ENCODE peak calls at places on chromosomes 16 and 17, in six cellular contexts. X is uterus, L is IMR-90, D is testis, Y is tibial nerve, F is adrenal gland. H is an unnamed sample.

GRCh38 chr16:4733747-4734062 is 366 bp downstream of the ANKS3 start:
- DNase-seq in L (no peak), X (no peak), D (no peak), F (peak; percentile 63), Y (no peak), H (no peak)

GRCh38 chr17:32909787-32910369 is 18.1 kb upstream of the TMEM98 start:
- DNase-seq in D (peak; percentile 88), X (peak; percentile 78), L (peak; percentile 84), F (peak; percentile 95), Y (peak; percentile 61), H (peak; percentile 80)

GRCh38 chr16:52705192-52705591 is 158.2 kb upstream of the TOX3 start:
- DNase-seq in D (no peak), L (no peak), X (no peak), F (no peak), Y (no peak), H (no peak)

GRCh38 chr17:59634632-59635561 is 15.2 kb downstream of the CLTC start:
- DNase-seq in L (no peak), X (no peak), D (no peak), Y (no peak), F (no peak), H (no peak)

GRCh38 chr17:5209396-5209795 is 17.7 kb upstream of the ZNF594 start:
- DNase-seq in D (no peak), Y (no peak), L (peak; percentile 75), X (no peak), F (no peak), H (no peak)

GRCh38 chr17:4667166-4667565 is 25.7 kb upstream of the ALOX15 start:
- DNase-seq in X (no peak), Y (no peak), F (no peak), L (no peak), D (no peak), H (no peak)

GRCh38 chr16:68528686-68529379 is 10.3 kb upstream of the ZFP90 start:
- DNase-seq in D (peak; percentile 91), L (peak; percentile 64), Y (peak; percentile 73), X (peak; percentile 85), F (peak; percentile 94), H (peak; percentile 81)

GRCh38 chr16:14545346-14545884 is 84.6 kb downstream of the PARN start:
- DNase-seq in Y (no peak), X (no peak), D (no peak), F (no peak), L (no peak), H (no peak)

GRCh38 chr17:11135819-11136218 is 105.2 kb upstream of the SHISA6 start:
- DNase-seq in L (no peak), X (no peak), Y (no peak), F (no peak), D (no peak), H (no peak)

GRCh38 chr17:46020023-46020735 is 21.1 kb downstream of the STH start:
- DNase-seq in D (no peak), L (no peak), F (peak; percentile 67), X (no peak), Y (no peak), H (peak; percentile 15)

GRCh38 chr17:74454197-74455024 is 12.0 kb upstream of the CD300A start:
- DNase-seq in X (peak; percentile 90), Y (no peak), D (no peak), F (peak; percentile 95), L (peak; percentile 29), H (no peak)

GRCh38 chr17:6453279-6454024 is 9.2 kb downstream of the PIMREG start:
- DNase-seq in D (no peak), L (no peak), X (no peak), F (no peak), Y (no peak), H (no peak)

GRCh38 chr17:80882926-80883685 is 108.5 kb upstream of the CHMP6 start:
- DNase-seq in D (no peak), X (no peak), L (no peak), Y (no peak), F (no peak), H (no peak)

GRCh38 chr16:5175263-5175662 is 77.7 kb upstream of the EEF2KMT start:
- DNase-seq in L (no peak), D (no peak), X (no peak), F (no peak), Y (no peak), H (no peak)

GRCh38 chr16:8655184-8655717 is 19.2 kb upstream of the ABAT start:
- DNase-seq in L (peak; percentile 35), D (no peak), F (peak; percentile 68), Y (no peak), X (no peak), H (no peak)

GRCh38 chr17:63106050-63106449 is 140.0 kb downstream of the TANC2 start:
- DNase-seq in F (no peak), Y (no peak), X (no peak), D (no peak), L (no peak), H (no peak)

GRCh38 chr17:78946631-78947030 is 21.4 kb upstream of the TIMP2 start:
- DNase-seq in X (no peak), D (no peak), F (no peak), L (no peak), Y (no peak), H (no peak)

GRCh38 chr16:82824408-82824807 is 197.6 kb downstream of the CDH13 start:
- DNase-seq in F (no peak), X (no peak), L (no peak), Y (no peak), D (no peak), H (no peak)

GRCh38 chr17:74957935-74958549 is 14.5 kb downstream of the HID1 start:
- DNase-seq in D (peak; percentile 85), F (peak; percentile 89), L (peak; percentile 28), Y (peak; percentile 58), X (peak; percentile 68), H (peak; percentile 83)

GRCh38 chr17:14352139-14352538 is 51.3 kb downstream of the HS3ST3B1 start:
- DNase-seq in F (no peak), X (no peak), D (no peak), Y (no peak), L (no peak), H (no peak)

GRCh38 chr17:76789235-76789788 is 51.4 kb downstream of the MFSD11 start:
- DNase-seq in F (no peak), D (no peak), Y (no peak), X (no peak), L (no peak), H (no peak)

GRCh38 chr17:47717845-47718621 is 15.0 kb upstream of the TBX21 start:
- DNase-seq in D (no peak), L (no peak), X (no peak), Y (no peak), F (no peak), H (no peak)
- H3K27me3 ChIP-seq in D (no peaks in the 10 kb centered on the region), L (peaks cover 92% of the 10 kb centered on the region), X (peaks cover 3% of the 10 kb centered on the region), Y (no peaks in the 10 kb centered on the region), F (peaks cover 25% of the 10 kb centered on the region), H (no peaks in the 10 kb centered on the region)

GRCh38 chr17:50027639-50028206 is 28.2 kb upstream of the ITGA3 start:
- DNase-seq in D (no peak), X (peak; percentile 79), F (peak; percentile 91), Y (no peak), L (peak; percentile 96), H (peak; percentile 71)
- TF ChIP-seq POLR2A in D (no peak), X (no peak), F (no peak), Y (no peak), L (no peak), H (no peak)

DNA sequence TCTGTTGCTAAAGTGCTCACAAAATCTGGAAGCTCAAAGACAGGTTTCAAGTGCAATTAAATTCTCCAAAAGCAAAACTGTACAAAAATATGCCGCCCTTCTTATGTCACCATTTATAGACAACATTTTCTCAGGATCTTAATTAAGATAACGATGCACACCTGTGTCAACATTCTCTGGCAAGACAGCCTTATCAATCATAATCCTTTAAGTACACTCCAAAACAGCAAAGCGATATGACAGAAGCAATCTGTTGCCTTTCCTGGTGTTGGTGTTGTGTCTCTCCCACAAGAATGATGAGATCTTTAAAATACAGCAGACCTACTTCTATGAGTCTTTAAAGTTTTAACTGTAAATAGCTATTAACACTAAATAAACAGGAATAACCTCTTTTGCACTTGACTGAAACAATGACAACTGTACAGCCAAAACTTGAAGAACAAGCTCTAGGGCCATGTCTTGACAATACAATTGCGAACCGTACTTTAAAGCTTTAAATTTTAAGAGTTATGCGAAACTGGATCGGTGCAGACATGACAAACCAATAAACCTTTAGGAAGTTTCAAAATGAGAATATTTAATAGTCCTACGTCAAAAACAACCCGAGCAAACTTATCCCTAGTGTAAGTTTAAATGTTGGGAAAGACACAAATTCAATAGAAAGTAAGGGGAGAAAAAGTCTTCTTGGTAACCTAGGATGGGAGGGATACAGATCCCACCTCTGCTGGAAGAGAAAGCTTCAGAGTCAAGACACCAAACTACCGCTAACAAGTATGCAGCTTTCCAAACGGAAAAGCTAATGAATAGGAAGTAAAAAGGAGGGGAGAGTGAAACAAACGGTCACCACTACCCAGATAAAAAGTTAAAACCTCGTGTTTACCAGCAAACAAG is 3.3 kb upstream of the IRX5 start:
- DNase-seq in F (no peak), L (no peak), D (no peak), X (no peak), Y (no peak), H (no peak)
- H3K27me3 ChIP-seq in F (peaks cover 60% of the 10 kb centered on the region), L (peaks cover 23% of the 10 kb centered on the region), D (no peaks in the 10 kb centered on the region), X (peaks cover 3% of the 10 kb centered on the region), Y (peaks cover 7% of the 10 kb centered on the region), H (no peaks in the 10 kb centered on the region)

DNA sequence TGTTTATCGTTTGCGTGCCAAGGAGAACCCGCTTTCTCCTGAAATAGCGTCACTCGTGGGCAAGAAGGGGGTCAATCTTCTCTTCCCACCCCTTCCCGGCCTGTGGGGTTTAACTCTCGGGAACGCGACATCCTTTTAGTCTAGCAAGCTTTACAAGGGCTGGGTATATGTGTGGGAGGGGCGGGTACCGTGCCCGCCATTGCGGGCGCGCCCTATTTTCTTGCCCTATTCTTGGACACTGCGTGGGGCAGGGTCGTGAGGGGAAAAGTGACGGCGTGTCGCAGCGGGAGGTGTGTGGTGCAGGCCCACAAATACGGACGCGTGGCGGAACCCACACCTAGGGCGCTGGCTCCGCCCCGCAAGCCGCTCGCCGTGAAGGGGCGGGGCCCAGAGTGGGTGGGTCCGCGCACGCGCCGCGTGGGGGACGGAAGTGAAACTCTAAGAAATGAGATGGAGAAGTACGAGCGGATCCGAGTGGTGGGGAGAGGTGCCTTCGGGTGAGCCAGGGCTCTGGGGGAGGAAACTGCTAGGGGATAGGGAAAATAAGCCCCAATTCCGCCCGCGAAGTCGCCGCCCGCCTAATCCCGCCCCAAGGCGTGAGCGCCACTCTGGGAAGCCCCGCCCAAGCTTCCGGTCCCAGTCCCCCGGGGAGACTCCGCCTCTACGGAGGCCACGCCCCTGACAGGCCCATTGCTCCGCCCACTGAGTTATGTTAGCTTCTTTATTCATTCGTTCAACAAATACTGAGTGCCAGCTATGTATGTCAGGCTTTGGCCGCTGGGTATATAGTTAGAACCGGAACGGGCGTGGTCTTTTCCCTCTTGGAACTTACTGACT is at the start of gene NEK8:
- DNase-seq in Y (peak; percentile 96), L (peak; percentile 90), D (peak; percentile 97), F (peak; percentile 98), X (peak; percentile 97), H (peak; percentile 99)
- TF ChIP-seq POLR2A in Y (peak; percentile 79), L (peak; percentile 70), D (no peak), F (peak; percentile 21), X (peak; percentile 81), H (peak; percentile 72)

H was measured in breast epithelium.